ENCODE peak calls at places on chromosomes 6 and 20, in six cellular contexts. I, D, U, F, A and C are unnamed samples.

GRCh38 chr20:61959301-61959700 is 106.4 kb downstream of the TAF4 start:
- DNase-seq in F (peak), D (no peak), U (no peak), I (no peak), A (no peak), C (no peak)

GRCh38 chr6:99589290-99589672 is 17.4 kb upstream of the PRDM13 start:
- DNase-seq in U (no peak), D (no peak), F (no peak), A (no peak), I (no peak), C (no peak)

GRCh38 chr6:144262470-144263369 is 22.4 kb upstream of the UTRN start:
- DNase-seq in I (no peak), D (no peak), A (no peak), F (no peak), U (no peak), C (no peak)

GRCh38 chr20:1961374-1961773 is 32.5 kb downstream of the PDYN start:
- DNase-seq in D (no peak), A (no peak), U (no peak), I (no peak), F (no peak), C (no peak)

GRCh38 chr20:31568041-31568731 is 36.9 kb upstream of the ID1 start:
- DNase-seq in A (no peak), I (no peak), U (no peak), D (no peak), F (peak), C (no peak)

GRCh38 chr6:134455319-134455718 is 137.4 kb upstream of the SGK1 start:
- DNase-seq in A (no peak), D (no peak), I (no peak), U (no peak), F (no peak), C (no peak)

GRCh38 chr6:170073846-170074245 is 217.0 kb downstream of the DLL1 start:
- DNase-seq in U (no peak), D (no peak), A (no peak), I (no peak), F (no peak), C (no peak)

GRCh38 chr6:14254505-14254904 is 136.9 kb downstream of the CD83 start:
- DNase-seq in U (no peak), A (no peak), I (no peak), F (no peak), D (no peak), C (no peak)

GRCh38 chr20:53162251-53162835 is 190.2 kb downstream of the TSHZ2 start:
- DNase-seq in F (peak), I (peak), U (no peak), A (no peak), D (peak), C (peak)

GRCh38 chr6:44800171-44800671 is 412.7 kb downstream of the CDC5L start:
- DNase-seq in U (peak), D (peak), I (no peak), F (peak), A (no peak), C (peak)

GRCh38 chr6:130520801-130521200 is 155.0 kb downstream of the TMEM200A start:
- DNase-seq in U (no peak), I (no peak), D (no peak), A (no peak), F (no peak), C (no peak)

GRCh38 chr6:13814176-13814937 is at the start of gene MCUR1:
- DNase-seq in I (no peak), A (no peak), U (peak), F (peak), D (peak), C (no peak)

GRCh38 chr6:106702451-106703110 is 73.2 kb downstream of the QRSL1 start:
- DNase-seq in I (no peak), U (peak), D (no peak), F (no peak), A (no peak), C (no peak)

GRCh38 chr20:51028616-51029263 is 5.8 kb upstream of the KCNG1 start:
- DNase-seq in I (no peak), F (no peak), U (no peak), D (no peak), A (no peak), C (no peak)

GRCh38 chr6:107396226-107396625 is 63.1 kb downstream of the PDSS2 start:
- DNase-seq in U (no peak), A (no peak), F (no peak), I (no peak), D (no peak), C (no peak)

GRCh38 chr6:55069132-55069781 is 105.1 kb upstream of the HCRTR2 start:
- DNase-seq in F (peak), D (peak), U (peak), A (no peak), I (peak), C (peak)

GRCh38 chr6:113668712-113669408 is 188.3 kb upstream of the MARCKS start:
- DNase-seq in F (peak), A (no peak), U (peak), I (no peak), D (no peak), C (no peak)

GRCh38 chr6:170131351-170131750 is 159.5 kb downstream of the DLL1 start:
- DNase-seq in F (no peak), U (no peak), D (no peak), A (no peak), I (no peak), C (no peak)

GRCh38 chr6:45854343-45854742 is 161.3 kb downstream of the CLIC5 start:
- DNase-seq in A (no peak), U (no peak), F (no peak), D (no peak), I (no peak), C (no peak)

GRCh38 chr6:38404900-38405556 is 234.7 kb downstream of the BTBD9 start:
- DNase-seq in A (no peak), D (no peak), F (peak), U (peak), I (no peak), C (no peak)

GRCh38 chr6:158759966-158760617 is 59.1 kb downstream of the EZR start:
- DNase-seq in U (no peak), F (no peak), A (no peak), D (no peak), I (no peak), C (no peak)

GRCh38 chr20:37511605-37512275 is 9.3 kb upstream of the NNAT start:
- DNase-seq in U (no peak), F (peak), A (no peak), I (peak), D (no peak), C (no peak)

GRCh38 chr6:158321960-158322359 is 9.7 kb downstream of the TULP4 start:
- DNase-seq in U (no peak), A (no peak), D (no peak), I (peak), F (peak), C (no peak)

GRCh38 chr6:147154454-147154853 is 49.8 kb upstream of the STXBP5 start:
- DNase-seq in I (peak), A (no peak), U (peak), F (peak), D (no peak), C (no peak)

GRCh38 chr6:156154896-156155295 is 622.3 kb upstream of the ARID1B start:
- DNase-seq in I (no peak), F (peak), U (no peak), A (no peak), D (no peak), C (no peak)

GRCh38 chr6:71523548-71523947 is 234.9 kb downstream of the OGFRL1 start:
- DNase-seq in F (no peak), A (no peak), D (no peak), U (no peak), I (no peak), C (no peak)

GRCh38 chr6:159640322-159640721 is 52.7 kb downstream of the SOD2 start:
- DNase-seq in U (no peak), A (no peak), D (no peak), F (no peak), I (no peak), C (no peak)

GRCh38 chr6:89792881-89793280 is 26.7 kb downstream of the MDN1 start:
- DNase-seq in I (peak), A (no peak), F (no peak), U (peak), D (no peak), C (no peak)

GRCh38 chr20:57231161-57231560 is 35.3 kb downstream of the BMP7 start:
- DNase-seq in I (no peak), D (no peak), F (no peak), A (no peak), U (no peak), C (no peak)

GRCh38 chr20:645318-646106 is 7.5 kb downstream of the SRXN1 start:
- DNase-seq in F (peak), D (peak), U (peak), I (no peak), A (no peak), C (no peak)

GRCh38 chr6:125574604-125575003 is 174.8 kb upstream of the HEY2 start:
- DNase-seq in I (no peak), A (no peak), F (no peak), D (no peak), U (no peak), C (no peak)

GRCh38 chr20:56520180-56520579 is 4.4 kb upstream of the FAM209A start:
- DNase-seq in F (no peak), D (no peak), I (no peak), U (no peak), A (no peak), C (no peak)

GRCh38 chr6:73823046-73823735 is 127.2 kb downstream of the CD109 start:
- DNase-seq in F (peak), U (no peak), A (no peak), D (no peak), I (no peak), C (no peak)

GRCh38 chr6:55456016-55456415 is 123.0 kb downstream of the HMGCLL1 start:
- DNase-seq in F (no peak), D (no peak), I (no peak), U (no peak), A (no peak), C (no peak)

GRCh38 chr20:35091808-35092523 is 641 bp downstream of the TRPC4AP start:
- DNase-seq in A (no peak), U (peak), F (peak), I (no peak), D (no peak), C (no peak)

GRCh38 chr6:132070356-132070755 is 119.2 kb upstream of the CCN2 start:
- DNase-seq in F (no peak), D (no peak), A (no peak), U (no peak), I (no peak), C (no peak)

GRCh38 chr20:2172305-2173175 is 70.9 kb downstream of the STK35 start:
- DNase-seq in I (no peak), U (peak), D (peak), F (peak), A (no peak), C (no peak)

GRCh38 chr6:148457137-148457842 is 114.7 kb downstream of the SASH1 start:
- DNase-seq in D (no peak), I (peak), U (no peak), A (no peak), F (no peak), C (no peak)

GRCh38 chr6:21468487-21468886 is 125.1 kb upstream of the SOX4 start:
- DNase-seq in D (no peak), U (no peak), F (no peak), A (no peak), I (no peak), C (no peak)
- H3K4me3 ChIP-seq in D (no peak), U (no peak), F (no peak), A (no peak), I (no peak), C (no peak)

GRCh38 chr20:63705232-63706026 is 2.3 kb downstream of the ARFRP1 start:
- DNase-seq in I (no peak), D (no peak), U (no peak), F (no peak), A (no peak), C (no peak)

GRCh38 chr20:63706027-63706695 is 1.6 kb downstream of the ARFRP1 start:
- DNase-seq in D (no peak), A (no peak), I (no peak), F (no peak), U (no peak), C (no peak)

GRCh38 chr20:63707558-63708300 is at the start of the genes ARFRP1 and ZGPAT:
- DNase-seq in A (no peak), U (peak), I (peak), D (peak), F (peak), C (no peak)

GRCh38 chr20:63708301-63709148 is 686 bp downstream of the ZGPAT start:
- DNase-seq in D (no peak), I (no peak), U (no peak), A (no peak), F (no peak), C (no peak)

GRCh38 chr20:63706852-63707557 is 771 bp downstream of the ARFRP1 start:
- DNase-seq in I (no peak), D (no peak), U (peak), A (no peak), F (peak), C (no peak)
- TF ChIP-seq CTCF in I (peak), D (no peak), U (peak), A (no peak), F (peak), C (peak)

GRCh38 chr6:48069280-48069679 is 41.7 kb downstream of the PTCHD4 start:
- DNase-seq in I (no peak), F (peak), A (no peak), U (no peak), D (no peak), C (no peak)
- H3K4me3 ChIP-seq in I (no peak), F (peak), A (peak), U (no peak), D (no peak), C (no peak)

GRCh38 chr6:30259140-30260035 is 46.2 kb upstream of the TRIM26 start:
- DNase-seq in F (peak), D (peak), A (no peak), U (peak), I (peak), C (peak)
- TF ChIP-seq CTCF in F (peak), D (peak), A (no peak), U (peak), I (peak), C (peak)

DNA sequence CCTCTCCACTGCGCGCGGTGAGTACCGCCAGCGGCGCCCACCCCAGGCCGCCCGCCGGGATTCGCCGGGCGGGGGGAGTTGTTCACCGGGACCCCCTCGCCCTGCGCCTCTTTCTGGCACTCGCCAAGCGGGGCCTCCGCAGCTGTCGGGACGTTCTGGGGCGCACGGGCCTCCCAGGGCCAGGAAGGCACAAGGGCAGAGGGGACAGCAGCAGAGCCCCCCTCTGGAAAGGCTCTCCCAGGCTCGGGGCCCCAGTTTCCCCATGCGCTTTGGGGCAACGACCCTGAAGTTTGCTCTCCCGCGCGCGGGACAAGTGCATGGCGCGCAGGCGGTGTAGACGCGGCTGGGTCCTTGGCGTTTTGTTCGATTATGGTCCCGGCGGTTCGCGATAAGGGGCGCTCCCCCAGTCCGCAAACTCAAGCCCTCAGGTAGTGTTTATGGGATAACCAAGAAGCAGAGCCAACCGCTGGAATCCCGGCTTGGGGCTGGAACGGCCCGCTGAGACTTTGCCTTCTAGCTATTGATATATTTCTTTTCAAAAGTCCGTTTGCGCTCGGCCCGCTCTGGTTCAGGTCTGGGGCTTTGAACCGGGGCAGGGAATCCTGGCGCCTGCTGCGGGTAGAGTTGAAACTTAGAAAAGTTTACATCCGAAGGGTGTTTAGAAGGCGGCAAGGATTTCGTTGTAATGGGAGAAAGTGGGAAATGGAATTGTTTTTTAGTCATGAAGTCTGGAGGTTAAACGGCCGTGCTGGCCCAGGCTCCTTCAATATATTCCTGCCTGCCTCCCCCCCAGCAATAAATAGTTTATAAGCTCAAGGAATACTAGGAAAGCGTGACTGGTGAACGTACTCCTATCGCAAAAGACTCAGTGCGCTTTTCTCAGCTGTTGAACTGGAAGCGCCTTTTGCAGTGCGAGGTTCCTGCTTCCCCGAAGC is 595 bp downstream of the EYA2 start:
- DNase-seq in I (no peak), F (peak), D (no peak), A (peak), U (no peak), C (no peak)
- H3K4me3 ChIP-seq in I (peak), F (peak), D (peak), A (peak), U (no peak), C (peak)

GRCh38 chr6:11381801-11382513 is 149.5 kb upstream of the NEDD9 start:
- DNase-seq in D (peak), U (no peak), F (no peak), I (no peak), A (no peak), C (no peak)
- TF ChIP-seq CTCF in D (no peak), U (no peak), F (no peak), I (no peak), A (no peak), C (no peak)

GRCh38 chr6:137821486-137821885 is 45.6 kb upstream of the TNFAIP3 start:
- DNase-seq in D (no peak), A (no peak), U (no peak), I (no peak), F (no peak), C (no peak)

GRCh38 chr6:137819740-137820139 is 47.3 kb upstream of the TNFAIP3 start:
- DNase-seq in I (no peak), F (no peak), A (no peak), U (no peak), D (no peak), C (no peak)

GRCh38 chr6:137818440-137818839 is 48.6 kb upstream of the TNFAIP3 start:
- DNase-seq in I (no peak), D (no peak), F (no peak), U (no peak), A (no peak), C (no peak)

GRCh38 chr6:137820952-137821351 is 46.1 kb upstream of the TNFAIP3 start:
- DNase-seq in D (no peak), F (peak), I (no peak), A (no peak), U (no peak), C (no peak)

GRCh38 chr6:137820425-137820824 is 46.6 kb upstream of the TNFAIP3 start:
- DNase-seq in U (no peak), A (no peak), D (no peak), I (no peak), F (peak), C (no peak)
- H3K4me3 ChIP-seq in U (no peak), A (no peak), D (no peak), I (no peak), F (no peak), C (no peak)

GRCh38 chr20:47521059-47521808 is 19.5 kb downstream of the NCOA3 start:
- DNase-seq in D (no peak), U (no peak), A (no peak), I (no peak), F (no peak), C (no peak)
- TF ChIP-seq CTCF in D (no peak), U (peak), A (no peak), I (no peak), F (no peak), C (peak)

DNA sequence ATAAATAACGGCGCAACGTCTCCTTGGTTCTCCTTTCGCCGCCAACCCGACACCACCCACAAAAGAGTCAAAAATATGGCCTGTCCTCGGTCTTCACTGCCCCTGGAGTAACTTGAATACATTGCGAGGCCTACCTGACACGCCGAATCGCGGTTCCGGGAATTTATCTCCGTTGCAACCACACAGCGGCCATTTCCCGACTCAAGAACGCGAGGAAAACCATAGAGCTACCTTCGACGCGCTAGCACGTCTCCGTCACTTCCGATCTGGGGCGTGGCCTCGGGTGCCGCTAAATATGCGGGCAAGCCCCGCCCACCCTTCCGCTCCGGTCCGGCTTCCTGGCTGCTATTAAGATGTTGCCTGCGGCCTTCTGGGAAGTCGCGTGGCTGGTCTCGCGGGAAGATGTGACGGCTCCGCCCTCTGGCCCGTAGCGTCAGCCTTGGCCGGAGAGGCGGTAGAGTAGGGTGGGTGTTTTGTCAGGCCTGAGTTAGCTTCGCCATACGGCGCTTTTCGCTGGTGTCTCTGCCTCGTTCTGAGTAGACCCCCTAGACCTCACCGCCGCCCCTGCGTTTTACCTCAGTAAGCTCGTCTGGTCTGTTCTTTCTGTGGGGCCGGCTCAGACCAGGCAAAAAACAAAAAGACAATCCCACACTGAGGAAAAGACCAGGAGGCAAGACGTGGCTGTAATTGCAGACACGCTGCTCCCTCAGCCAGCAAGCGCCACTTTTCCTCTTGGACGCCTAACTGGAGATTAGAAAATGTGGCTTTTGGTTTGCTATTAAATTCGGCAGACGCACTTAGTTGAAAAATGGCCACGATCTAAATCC is at the start of gene BCLAF1:
- DNase-seq in A (peak), U (peak), D (peak), F (peak), I (peak), C (peak)
- H3K4me3 ChIP-seq in A (peak), U (peak), D (peak), F (peak), I (peak), C (peak)